ENCODE peak calls at places on chromosome 18, in seven cellular contexts. O is psoas muscle; P is left lung; N is neuronal stem cell; E is CD8-positive, alpha-beta T cell; T is fibroblast of lung; L is thoracic aorta. Y is an unnamed sample.

GRCh38 chr18:72871091-72871490 is 3.3 kb upstream of the NETO1 start:
- DNase-seq in E (no peak), P (no peak), O (no peak), L (no peak), T (peak), N (no peak), Y (no peak)

GRCh38 chr18:46265190-46266156 is 161.3 kb downstream of the HAUS1 start:
- DNase-seq in L (no peak), O (no peak), P (no peak), E (no peak), T (peak), N (no peak), Y (no peak)

GRCh38 chr18:4748975-4749374 is 293.9 kb upstream of the DLGAP1 start:
- DNase-seq in N (no peak), L (no peak), P (no peak), O (no peak), E (no peak), T (no peak), Y (no peak)

GRCh38 chr18:59959606-59960005 is 59.8 kb downstream of the PMAIP1 start:
- DNase-seq in P (no peak), E (no peak), L (no peak), T (no peak), N (no peak), O (no peak), Y (no peak)

GRCh38 chr18:457120-457519 is 43.4 kb downstream of the COLEC12 start:
- DNase-seq in P (no peak), T (peak), L (no peak), N (no peak), O (peak), E (no peak), Y (no peak)

GRCh38 chr18:44411277-44411900 is 269.3 kb upstream of the SETBP1 start:
- DNase-seq in P (no peak), O (no peak), N (no peak), T (peak), L (no peak), E (no peak), Y (no peak)

GRCh38 chr18:67410075-67410474 is 106.4 kb downstream of the DSEL start:
- DNase-seq in L (no peak), O (no peak), E (no peak), P (no peak), N (no peak), T (peak), Y (no peak)

GRCh38 chr18:37598966-37599896 is 33.6 kb upstream of the CELF4 start:
- DNase-seq in L (no peak), E (no peak), T (no peak), P (no peak), N (no peak), O (no peak), Y (no peak)

GRCh38 chr18:25244170-25244569 is 107.8 kb downstream of the ZNF521 start:
- DNase-seq in L (no peak), E (no peak), O (no peak), P (no peak), T (no peak), N (no peak), Y (no peak)

GRCh38 chr18:22865354-22866116 is 67.6 kb upstream of the RBBP8 start:
- DNase-seq in T (no peak), N (no peak), L (no peak), E (no peak), O (no peak), P (no peak), Y (no peak)

GRCh38 chr18:9536354-9537152 is 61.2 kb downstream of the RALBP1 start:
- DNase-seq in O (no peak), E (no peak), T (no peak), P (no peak), L (no peak), N (no peak), Y (no peak)

GRCh38 chr18:51151568-51152511 is 45.6 kb downstream of the MEX3C start:
- DNase-seq in O (no peak), T (no peak), P (no peak), E (peak), N (no peak), L (no peak), Y (no peak)

GRCh38 chr18:62814114-62814759 is 98.9 kb downstream of the PHLPP1 start:
- DNase-seq in E (no peak), P (no peak), T (peak), N (no peak), O (no peak), L (no peak), Y (no peak)

GRCh38 chr18:51076503-51076902 is 46.5 kb downstream of the SMAD4 start:
- DNase-seq in E (no peak), O (no peak), P (no peak), N (no peak), L (no peak), T (peak), Y (no peak)

GRCh38 chr18:21851327-21851961 is 110.9 kb downstream of the MIB1 start:
- DNase-seq in O (no peak), T (no peak), E (no peak), P (no peak), L (no peak), N (no peak), Y (no peak)

GRCh38 chr18:48623468-48624220 is 84.8 kb downstream of the CTIF start:
- DNase-seq in L (no peak), T (peak), E (no peak), P (no peak), N (no peak), O (no peak), Y (no peak)

GRCh38 chr18:73945130-73945792 is 202.4 kb downstream of the FBXO15 start:
- DNase-seq in N (no peak), L (no peak), T (peak), P (no peak), E (no peak), O (no peak), Y (no peak)

GRCh38 chr18:8814206-8814605 is 108.8 kb downstream of the MTCL1 start:
- DNase-seq in L (no peak), P (no peak), O (no peak), N (no peak), E (no peak), T (peak), Y (no peak)

GRCh38 chr18:75439356-75439755 is 11.9 kb upstream of the SMIM21 start:
- DNase-seq in P (no peak), T (no peak), E (no peak), O (no peak), L (no peak), N (no peak), Y (no peak)

GRCh38 chr18:39455300-39455699 is 1889.7 kb upstream of the CELF4 start:
- DNase-seq in L (no peak), E (no peak), P (peak), O (no peak), N (no peak), T (peak), Y (no peak)

GRCh38 chr18:12990662-12990976 is 543 bp upstream of the CEP192 start:
- DNase-seq in P (no peak), T (no peak), L (no peak), O (no peak), E (no peak), N (no peak), Y (no peak)

GRCh38 chr18:75582406-75582821 is 154.9 kb upstream of the SMIM21 start:
- DNase-seq in N (no peak), L (no peak), P (no peak), O (no peak), T (peak), E (no peak), Y (no peak)

GRCh38 chr18:26383454-26384270 is 157.4 kb downstream of the TAF4B start:
- DNase-seq in O (no peak), L (no peak), N (peak), E (no peak), P (no peak), T (peak), Y (no peak)

GRCh38 chr18:269480-270090 is 1.7 kb upstream of the THOC1 start:
- DNase-seq in P (no peak), L (no peak), E (no peak), N (no peak), O (no peak), T (no peak), Y (no peak)

GRCh38 chr18:22813648-22814328 is 119.3 kb upstream of the RBBP8 start:
- DNase-seq in T (peak), N (no peak), L (no peak), O (no peak), E (no peak), P (no peak), Y (no peak)

GRCh38 chr18:28794459-28795245 is 617.7 kb upstream of the CDH2 start:
- DNase-seq in O (no peak), N (no peak), T (peak), L (no peak), P (no peak), E (no peak), Y (no peak)

DNA sequence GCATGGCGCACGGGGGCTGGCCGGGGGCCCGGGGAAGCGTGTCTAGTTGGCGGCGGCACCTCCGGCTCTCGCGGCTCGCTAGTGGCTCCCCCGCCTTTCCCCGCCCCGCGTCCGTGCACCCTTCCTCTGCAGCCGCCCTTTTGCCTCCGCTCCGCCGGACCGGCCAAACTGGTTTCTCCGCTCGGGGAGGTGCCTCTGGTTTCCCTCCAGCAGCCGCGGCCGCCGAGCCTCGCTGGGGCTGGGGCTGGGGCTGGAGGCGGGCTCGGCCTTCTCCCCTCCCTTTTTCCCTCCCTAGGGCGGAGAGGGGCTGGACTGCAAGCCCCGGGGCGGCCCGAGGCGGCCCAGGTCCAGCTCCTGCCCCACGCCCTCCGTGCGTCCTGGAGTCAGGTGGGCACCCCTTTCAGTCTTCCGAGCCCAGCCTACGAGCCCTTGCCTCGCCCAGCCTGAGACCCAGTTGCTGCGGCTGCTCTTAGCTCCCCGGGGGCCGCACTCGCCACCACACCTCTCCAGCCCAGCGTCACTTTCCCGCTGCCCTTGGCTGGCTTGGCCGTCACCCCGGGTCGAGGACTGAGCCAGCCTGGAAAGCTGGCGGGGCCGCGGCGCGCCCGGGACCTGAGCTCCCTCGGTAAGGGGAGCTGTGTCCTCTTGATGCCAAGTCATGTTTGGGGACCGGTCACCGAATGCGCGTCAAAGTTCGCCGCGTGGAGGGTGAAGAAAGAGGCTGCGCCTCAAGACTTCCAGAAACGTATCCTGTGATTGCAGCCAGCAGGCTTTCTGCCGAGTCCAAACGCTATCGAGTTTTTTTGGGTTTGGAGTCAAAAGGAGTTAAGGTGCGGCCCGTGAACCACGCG is at the start of gene ATP8B1:
- DNase-seq in E (no peak), L (no peak), O (peak), N (peak), P (peak), T (peak), Y (no peak)
- H3K4me3 ChIP-seq in E (peak), L (peak), O (peak), N (peak), P (peak), T (peak), Y (peak)

DNA sequence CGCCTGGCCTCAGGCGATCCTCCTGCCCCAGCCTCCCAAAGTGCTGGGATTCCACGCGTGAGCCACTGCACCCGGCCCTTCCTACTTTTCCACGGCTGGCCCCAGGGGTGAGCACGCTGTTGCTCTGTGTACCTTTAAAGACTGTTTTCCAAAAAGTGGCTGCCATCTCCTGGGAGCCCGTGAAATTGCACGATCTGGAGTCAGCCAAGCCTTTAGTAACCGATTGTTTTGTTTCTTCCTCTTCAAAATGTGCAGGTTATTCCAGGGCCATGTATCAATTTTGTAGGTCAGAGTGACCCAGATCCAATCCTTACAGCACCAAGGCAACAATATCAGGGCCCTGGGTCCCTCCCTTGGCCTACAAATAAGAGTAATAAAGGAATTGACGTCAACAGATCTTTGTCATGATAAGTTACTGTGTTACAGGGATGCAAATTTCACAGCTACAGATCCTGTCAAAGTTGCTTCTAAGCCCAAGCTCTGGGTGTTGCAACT is 135.6 kb upstream of the ZNF236 start:
- DNase-seq in L (no peak), P (peak), N (peak), T (peak), E (no peak), O (peak), Y (peak)
- H3K27ac ChIP-seq in L (no peak), P (peak), N (no peak), T (no peak), E (no peak), O (no peak), Y (no peak)

DNA sequence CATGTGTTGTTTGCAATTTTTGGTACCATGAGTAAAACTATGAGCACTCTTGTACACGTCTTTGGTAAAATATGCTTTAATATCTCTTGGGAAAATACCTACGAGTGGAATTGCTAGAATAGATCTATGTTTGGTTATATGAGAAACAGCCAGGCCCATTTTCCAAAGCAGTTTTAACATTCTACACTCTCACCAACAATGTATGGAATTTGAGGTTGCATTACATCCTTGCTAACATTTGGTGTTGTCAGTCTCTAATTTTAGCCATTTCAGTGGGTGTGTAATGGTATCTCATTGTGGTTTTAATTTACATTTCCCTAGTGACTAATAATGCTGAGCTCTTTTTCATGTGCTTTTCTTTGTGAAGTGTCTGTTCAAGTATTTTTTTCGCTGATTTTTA is 118.9 kb upstream of the TCF4 start:
- DNase-seq in E (no peak), L (no peak), T (peak), P (no peak), N (no peak), O (no peak), Y (no peak)
- H3K4me3 ChIP-seq in E (no peak), L (no peak), T (no peak), P (no peak), N (no peak), O (no peak), Y (no peak)

GRCh38 chr18:55779711-55780590 is 192.0 kb upstream of the TCF4 start:
- DNase-seq in N (peak), O (peak), T (peak), E (no peak), P (peak), L (no peak), Y (peak)

GRCh38 chr18:55777666-55778304 is 189.8 kb upstream of the TCF4 start:
- DNase-seq in T (no peak), L (no peak), E (no peak), P (no peak), O (no peak), N (no peak), Y (no peak)

GRCh38 chr18:55780591-55781071 is 192.6 kb upstream of the TCF4 start:
- DNase-seq in N (no peak), L (no peak), E (no peak), P (no peak), T (peak), O (no peak), Y (no peak)

GRCh38 chr18:55779461-55779710 is 191.4 kb upstream of the TCF4 start:
- DNase-seq in O (peak), L (no peak), E (no peak), N (no peak), T (no peak), P (no peak), Y (no peak)

GRCh38 chr18:55778731-55779460 is 190.9 kb upstream of the TCF4 start:
- DNase-seq in P (no peak), O (no peak), E (no peak), T (peak), L (no peak), N (no peak), Y (no peak)
- H3K27ac ChIP-seq in P (peak), O (peak), E (no peak), T (no peak), L (no peak), N (no peak), Y (peak)

DNA sequence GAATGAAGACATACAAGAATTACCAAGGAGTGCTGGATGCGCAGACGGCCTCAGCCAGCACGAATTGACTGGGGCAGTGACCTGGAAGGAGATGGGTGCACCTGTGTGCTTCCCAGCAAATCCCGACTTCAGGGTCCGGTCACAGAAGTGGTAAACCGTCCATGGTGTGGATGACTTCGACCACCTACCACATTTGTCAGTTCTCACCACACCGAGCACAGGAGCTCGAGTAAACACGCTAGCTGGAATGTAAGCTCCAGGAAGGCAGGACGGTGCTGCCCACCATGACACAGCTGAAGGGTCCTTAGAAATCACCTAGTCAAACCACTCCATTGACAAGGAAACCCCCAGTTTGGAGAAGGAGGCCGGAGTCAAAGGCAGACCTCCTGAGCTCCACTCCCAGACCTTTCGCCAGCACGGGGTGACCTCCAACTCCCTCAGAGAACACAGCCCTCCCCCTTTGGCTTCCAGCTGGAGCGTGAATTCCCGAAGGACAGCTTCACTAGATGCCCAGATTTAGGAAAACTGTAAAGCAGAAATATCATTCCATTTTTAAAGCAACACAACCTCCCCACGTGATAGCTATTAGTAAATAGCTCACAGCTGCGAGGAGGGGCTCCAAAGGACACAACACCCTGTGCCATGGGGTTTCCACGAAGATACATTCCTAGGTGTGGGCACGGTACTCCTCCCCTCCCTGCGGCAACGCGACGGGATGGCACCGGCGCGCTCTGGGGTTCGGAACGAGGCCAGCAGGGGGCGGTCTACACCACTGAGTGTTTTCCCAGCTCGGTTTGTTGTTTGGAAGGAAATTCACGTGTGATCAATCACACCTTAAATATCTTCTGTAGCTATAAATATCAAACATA is 34.1 kb upstream of the GNAL start:
- DNase-seq in O (peak), P (peak), T (no peak), N (peak), L (no peak), E (no peak), Y (peak)
- H3K4me3 ChIP-seq in O (no peak), P (no peak), T (no peak), N (peak), L (peak), E (no peak), Y (peak)

GRCh38 chr18:49662506-49662905 is 100.6 kb downstream of the LIPG start:
- DNase-seq in L (no peak), O (no peak), N (no peak), P (no peak), T (no peak), E (no peak), Y (no peak)

GRCh38 chr18:49667462-49667861 is 105.6 kb downstream of the LIPG start:
- DNase-seq in P (no peak), T (no peak), L (no peak), E (no peak), N (no peak), O (no peak), Y (no peak)

GRCh38 chr18:49666045-49666444 is 104.2 kb downstream of the LIPG start:
- DNase-seq in O (no peak), P (no peak), L (no peak), T (peak), E (no peak), N (no peak), Y (no peak)

GRCh38 chr18:49663755-49664085 is 101.9 kb downstream of the LIPG start:
- DNase-seq in N (no peak), P (no peak), T (no peak), E (no peak), L (no peak), O (no peak), Y (no peak)

GRCh38 chr18:49664086-49664890 is 102.4 kb downstream of the LIPG start:
- DNase-seq in P (no peak), E (no peak), T (no peak), N (no peak), O (peak), L (no peak), Y (no peak)
- H3K27ac ChIP-seq in P (no peak), E (no peak), T (no peak), N (no peak), O (no peak), L (no peak), Y (no peak)

GRCh38 chr18:69954719-69955118 is 7.0 kb upstream of the CD226 start:
- DNase-seq in T (peak), O (no peak), E (no peak), P (no peak), N (no peak), L (no peak), Y (no peak)

GRCh38 chr18:69957071-69957620 is 9.5 kb upstream of the CD226 start:
- DNase-seq in N (no peak), L (no peak), E (no peak), O (no peak), P (no peak), T (no peak), Y (no peak)

GRCh38 chr18:69958422-69958821 is 10.7 kb upstream of the CD226 start:
- DNase-seq in P (no peak), L (no peak), O (no peak), T (no peak), N (no peak), E (no peak), Y (no peak)

GRCh38 chr18:69956655-69957054 is 9.0 kb upstream of the CD226 start:
- DNase-seq in N (no peak), E (no peak), L (no peak), T (no peak), P (no peak), O (no peak), Y (no peak)

GRCh38 chr18:69956037-69956436 is 8.4 kb upstream of the CD226 start:
- DNase-seq in O (no peak), N (no peak), E (no peak), L (no peak), P (no peak), T (no peak), Y (no peak)
- H3K4me3 ChIP-seq in O (no peak), N (no peak), E (peak), L (no peak), P (no peak), T (no peak), Y (no peak)

Y was measured in dorsolateral prefrontal cortex.